ENCODE peak calls at places on chromosomes 13 and 19, in eight cellular contexts. E is activated CD4-positive, CD25-positive, alpha-beta regulatory T cell; V is AG10803; A is NCI-H1436 treated with DMSO at 0.1 percent for 48 hours; J is IMR-90; K is stimulated activated CD8-positive, alpha-beta memory T cell treated with anti-CD3 and anti-CD28 coated beads, Interleukin-12 subunit alpha, Interleukin-12 subunit beta, amount 100 ng/mL, for 1 hour; B is left kidney; F is neural progenitor cell. M is an unnamed sample.

GRCh38 chr13:92719868-92720267 is 506.7 kb upstream of the GPC6 start:
- DNase-seq in A (no peak), B (peak), E (no peak), V (no peak), F (peak), J (no peak), K (no peak), M (no peak)

GRCh38 chr19:38844093-38844686 is 5.6 kb downstream of the HNRNPL start:
- DNase-seq in J (no peak), F (no peak), B (no peak), K (no peak), E (no peak), V (no peak), A (no peak), M (no peak)

GRCh38 chr13:29038700-29039099 is 218.6 kb downstream of the MTUS2 start:
- DNase-seq in E (no peak), J (no peak), A (no peak), B (no peak), F (no peak), V (no peak), K (no peak), M (no peak)

GRCh38 chr19:45772912-45773311 is 3.9 kb upstream of the SIX5 start:
- DNase-seq in B (no peak), A (no peak), K (no peak), F (no peak), E (no peak), J (no peak), V (no peak), M (no peak)

GRCh38 chr13:100542546-100543156 is 45.9 kb downstream of the GGACT start:
- DNase-seq in F (no peak), A (no peak), V (peak), J (peak), K (no peak), B (peak), E (no peak), M (peak)

GRCh38 chr13:33787051-33787591 is 30.8 kb upstream of the RFC3 start:
- DNase-seq in E (no peak), J (no peak), B (no peak), V (peak), A (no peak), K (no peak), F (no peak), M (peak)

GRCh38 chr13:95432141-95432540 is 120.4 kb upstream of the CLDN10 start:
- DNase-seq in K (no peak), V (no peak), J (no peak), F (no peak), E (no peak), B (no peak), A (no peak), M (no peak)

GRCh38 chr19:41939861-41940442 is 11.7 kb upstream of the ERFL start:
- DNase-seq in J (no peak), F (peak), A (no peak), V (no peak), E (peak), B (peak), K (no peak), M (no peak)

GRCh38 chr19:6501740-6502648 is at the start of gene TUBB4A:
- DNase-seq in K (no peak), F (peak), V (no peak), B (peak), A (no peak), E (no peak), J (no peak), M (no peak)

GRCh38 chr19:38685666-38686529 is 38.4 kb downstream of the ACTN4 start:
- DNase-seq in K (no peak), V (peak), A (no peak), B (peak), F (peak), E (no peak), J (peak), M (peak)